ENCODE peak calls at places on chromosomes 13 and 19, in six cellular contexts. B is fibroblast of lung, F is DND-41, Z is IMR-90, M is heart right ventricle, Y is tibial artery. P is an unnamed sample.

GRCh38 chr13:33004454-33004853 is 11.8 kb upstream of the KL start:
- DNase-seq in B (no peak), Y (peak; percentile 55), Z (no peak), M (peak; percentile 68), F (no peak), P (no peak)

GRCh38 chr19:7986321-7987083 is 18.9 kb downstream of the ELAVL1 start:
- DNase-seq in F (no peak), Y (no peak), Z (peak; percentile 82), M (no peak), B (peak; percentile 75), P (no peak)

GRCh38 chr19:8242212-8242821 is 33.1 kb downstream of the CERS4 start:
- DNase-seq in Y (no peak), M (no peak), F (no peak), Z (no peak), B (no peak), P (no peak)

GRCh38 chr13:50104493-50104892 is 89.2 kb downstream of the KCNRG start:
- DNase-seq in Z (peak; percentile 46), F (no peak), Y (no peak), B (peak; percentile 66), M (no peak), P (no peak)

GRCh38 chr13:113862191-113862765 is 1.6 kb downstream of the GAS6 start:
- DNase-seq in Y (no peak), F (no peak), Z (peak; percentile 36), M (peak; percentile 11), B (no peak), P (no peak)

GRCh38 chr13:43145556-43145955 is 122.2 kb downstream of the DNAJC15 start:
- DNase-seq in M (no peak), Z (no peak), B (no peak), F (no peak), Y (no peak), P (no peak)

GRCh38 chr19:18469245-18470107 is 31.5 kb upstream of the ISYNA1 start:
- DNase-seq in F (peak; percentile 56), Z (peak; percentile 66), B (peak; percentile 54), M (peak; percentile 64), Y (no peak), P (peak; percentile 70)

GRCh38 chr19:13492128-13492527 is 14.2 kb downstream of the CACNA1A start:
- DNase-seq in M (no peak), B (peak; percentile 51), Z (peak; percentile 93), Y (no peak), F (no peak), P (no peak)

GRCh38 chr19:47110521-47111080 is 3.0 kb downstream of the ZC3H4 start:
- DNase-seq in Y (no peak), M (no peak), B (no peak), Z (no peak), F (peak; percentile 55), P (peak; percentile 77)

GRCh38 chr19:47663435-47663910 is 49.7 kb upstream of the EHD2 start:
- DNase-seq in Y (no peak), B (peak; percentile 98), F (no peak), M (no peak), Z (peak; percentile 96), P (no peak)

GRCh38 chr19:36805364-36805763 is 32.8 kb upstream of the ZNF850 start:
- DNase-seq in F (no peak), M (no peak), Y (no peak), B (no peak), Z (no peak), P (no peak)

DNA sequence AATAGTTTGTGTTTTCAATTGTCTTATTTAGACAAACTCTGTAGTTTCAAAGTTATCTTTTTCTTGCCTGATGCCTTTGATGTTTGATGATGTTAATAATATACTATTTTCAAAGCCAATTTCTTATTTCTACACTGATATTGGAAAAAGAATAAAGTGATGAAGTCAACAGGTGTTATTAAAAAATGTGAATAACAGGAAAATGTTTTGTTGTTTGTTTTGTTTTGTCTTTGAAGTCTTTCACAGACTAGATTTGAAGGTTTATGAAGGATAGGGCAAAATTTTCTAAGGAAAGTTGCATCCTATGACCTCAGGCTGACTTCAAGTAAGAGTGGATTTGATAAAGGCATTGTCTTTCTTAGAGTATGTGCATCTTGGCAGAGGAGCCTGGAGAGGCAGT is 31.2 kb downstream of the ZNF790 start:
- DNase-seq in Y (no peak), Z (no peak), M (no peak), F (no peak), B (no peak), P (no peak)
- H3K9me3 ChIP-seq in Y (peaks cover 76% of the 10 kb centered on the region), Z (peaks cover 51% of the 10 kb centered on the region), M (peaks cover 97% of the 10 kb centered on the region), F (peaks cover 27% of the 10 kb centered on the region), B (no peaks in the 10 kb centered on the region), P (peaks cover 30% of the 10 kb centered on the region)

GRCh38 chr13:112825071-112825470 is 135.2 kb downstream of the ATP11A start:
- DNase-seq in M (no peak), Y (no peak), B (no peak), Z (no peak), F (no peak), P (no peak)
- H3K4me3 ChIP-seq in M (no peak overlapping the region), Y (no peak overlapping the region), B (no peak overlapping the region), Z (no peak overlapping the region), F (no peak overlapping the region), P (no peak overlapping the region)

GRCh38 chr13:19023115-19023514 is 158.5 kb downstream of the TUBA3C start:
- DNase-seq in B (no peak), Z (no peak), Y (no peak), F (no peak), M (no peak), P (no peak)
- H3K9me3 ChIP-seq in B (no peaks in the 10 kb centered on the region), Z (peaks cover 3% of the 10 kb centered on the region), Y (no peaks in the 10 kb centered on the region), F (no peaks in the 10 kb centered on the region), M (no peaks in the 10 kb centered on the region), P (no peaks in the 10 kb centered on the region)

GRCh38 chr13:109141716-109142115 is 512.3 kb downstream of the MYO16 start:
- DNase-seq in Y (no peak), F (no peak), M (no peak), Z (no peak), B (no peak), P (no peak)

GRCh38 chr13:109140054-109140776 is 510.8 kb downstream of the MYO16 start:
- DNase-seq in B (no peak), Z (no peak), M (no peak), F (no peak), Y (no peak), P (no peak)

GRCh38 chr13:109139346-109139745 is 509.9 kb downstream of the MYO16 start:
- DNase-seq in Y (no peak), Z (no peak), B (no peak), M (no peak), F (no peak), P (no peak)

GRCh38 chr13:109136873-109137272 is 507.5 kb downstream of the MYO16 start:
- DNase-seq in F (no peak), M (no peak), Z (no peak), B (no peak), Y (no peak), P (no peak)

DNA sequence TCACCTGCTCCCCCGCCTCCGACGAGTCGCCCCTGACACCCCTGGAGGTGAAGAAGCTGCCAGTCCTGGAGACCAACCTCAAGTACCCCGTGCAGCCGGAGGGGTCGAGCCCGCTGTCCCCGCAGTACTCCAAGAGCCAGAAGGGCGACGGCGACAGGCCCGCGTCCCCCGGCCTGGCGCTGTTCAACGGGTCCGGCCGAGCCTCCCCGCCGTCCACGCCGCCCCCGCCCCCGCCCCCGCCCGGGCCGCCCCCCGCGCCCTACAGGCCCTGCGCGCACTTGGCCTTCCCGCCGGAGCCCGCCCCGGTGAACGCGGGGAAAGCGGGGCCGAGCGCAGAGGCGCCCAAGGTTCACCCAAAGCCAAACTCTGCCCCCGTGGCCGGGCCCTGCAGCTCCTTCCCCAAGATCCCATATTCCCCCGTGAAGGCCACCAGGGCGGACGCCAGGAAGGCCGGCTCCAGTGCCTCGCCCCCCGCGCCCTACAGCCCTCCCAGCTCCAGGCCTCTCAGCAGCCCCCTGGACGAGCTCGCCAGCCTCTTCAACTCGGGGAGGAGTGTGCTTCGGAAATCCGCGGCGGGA is 511.5 kb downstream of the MYO16 start:
- DNase-seq in M (no peak), F (no peak), Y (no peak), B (no peak), Z (no peak), P (no peak)
- H3K4me3 ChIP-seq in M (no peak overlapping the region), F (no peak overlapping the region), Y (peak overlapping the region; percentile 51), B (no peak overlapping the region), Z (no peak overlapping the region), P (no peak overlapping the region)

GRCh38 chr19:15992014-15992413 is 43.2 kb downstream of the OR10H4 start:
- DNase-seq in Y (no peak), B (no peak), Z (no peak), F (no peak), M (no peak), P (no peak)

GRCh38 chr19:15991602-15992001 is 42.8 kb downstream of the OR10H4 start:
- DNase-seq in Y (no peak), F (no peak), B (no peak), Z (no peak), M (no peak), P (no peak)

GRCh38 chr19:15998166-15998565 is 49.4 kb downstream of the OR10H4 start:
- DNase-seq in F (no peak), Y (no peak), M (no peak), Z (no peak), B (no peak), P (no peak)

GRCh38 chr19:16000024-16000687 is 51.3 kb downstream of the OR10H4 start:
- DNase-seq in Z (peak; percentile 10), Y (no peak), B (no peak), M (no peak), F (no peak), P (no peak)

GRCh38 chr19:15995536-15995935 is 46.7 kb downstream of the OR10H4 start:
- DNase-seq in B (no peak), F (no peak), Z (no peak), M (no peak), Y (peak; percentile 67), P (no peak)
- H3K9me3 ChIP-seq in B (no peaks in the 10 kb centered on the region), F (no peaks in the 10 kb centered on the region), Z (no peaks in the 10 kb centered on the region), M (no peaks in the 10 kb centered on the region), Y (no peaks in the 10 kb centered on the region), P (no peaks in the 10 kb centered on the region)

GRCh38 chr19:40907968-40908735 is 26.1 kb upstream of the CYP2A7 start:
- DNase-seq in B (no peak), F (no peak), Z (no peak), M (peak; percentile 13), Y (no peak), P (peak; percentile 49)
- H3K4me3 ChIP-seq in B (no peak overlapping the region), F (no peak overlapping the region), Z (no peak overlapping the region), M (no peak overlapping the region), Y (no peak overlapping the region), P (peak overlapping the region; percentile 51)

GRCh38 chr19:43901395-43902390 is 33.4 kb downstream of the ZNF45 start:
- DNase-seq in B (peak; percentile 89), Z (peak; percentile 88), Y (peak; percentile 57), M (peak; percentile 91), F (no peak), P (peak; percentile 31)
- H3K9me3 ChIP-seq in B (no peaks in the 10 kb centered on the region), Z (peaks cover 4% of the 10 kb centered on the region), Y (peaks cover 62% of the 10 kb centered on the region), M (peaks cover 67% of the 10 kb centered on the region), F (no peaks in the 10 kb centered on the region), P (peaks cover 2% of the 10 kb centered on the region)

DNA sequence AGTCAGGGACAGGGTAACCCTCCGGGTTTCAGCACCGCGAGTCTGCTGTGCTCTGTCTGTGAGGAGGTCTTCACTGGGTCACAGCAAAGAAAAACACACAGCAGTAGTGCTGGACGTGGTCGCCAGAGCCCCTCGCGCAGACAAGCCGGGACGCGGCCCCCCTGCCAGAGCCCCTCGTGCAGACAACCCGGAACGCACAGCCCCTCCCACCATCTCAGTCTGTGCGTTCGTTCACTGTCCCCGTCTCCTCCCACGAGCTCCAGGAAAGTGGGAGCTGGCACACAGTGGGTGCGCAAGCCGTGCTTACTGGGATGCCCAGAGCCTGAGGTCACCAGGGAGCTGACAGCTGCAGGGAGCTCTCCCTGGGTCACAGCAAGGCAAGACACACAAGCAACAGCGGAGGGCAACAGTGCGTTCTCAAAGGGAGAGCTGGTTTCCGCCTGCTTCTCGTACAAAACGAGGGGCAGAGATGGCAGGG is 3.2 kb upstream of the PLPP2 start:
- DNase-seq in M (no peak), F (no peak), B (no peak), Z (peak; percentile 8), Y (no peak), P (no peak)
- H3K4me3 ChIP-seq in M (no peak overlapping the region), F (no peak overlapping the region), B (no peak overlapping the region), Z (no peak overlapping the region), Y (no peak overlapping the region), P (no peak overlapping the region)

P was measured in CD8-positive, alpha-beta T cell.